ENCODE peak calls at places on chromosomes 16 and 17, in five cellular contexts. One of them, this sample, is unnamed.

GRCh38 chr17:69560987-69561441 is 146.5 kb downstream of the MAP2K6 start:
- DNase-seq in suprapubic skin: no peak
- DNase-seq in breast epithelium: no peak
- DNase-seq in SK-N-SH: peak; percentile 36
- DNase-seq in GM12878: no peak
- DNase-seq in this sample: no peak

GRCh38 chr16:69761983-69762842 is at the start of gene WWP2:
- DNase-seq in suprapubic skin: peak; percentile 81
- DNase-seq in breast epithelium: peak; percentile 77
- DNase-seq in SK-N-SH: peak; percentile 93
- DNase-seq in GM12878: peak; percentile 34
- DNase-seq in this sample: peak; percentile 82

GRCh38 chr17:79203016-79203415 is 128.4 kb downstream of the ENGASE start:
- DNase-seq in suprapubic skin: no peak
- DNase-seq in breast epithelium: no peak
- DNase-seq in SK-N-SH: peak; percentile 73
- DNase-seq in GM12878: no peak
- DNase-seq in this sample: no peak

GRCh38 chr17:58986005-58986404 is 120.7 kb downstream of the TRIM37 start:
- DNase-seq in suprapubic skin: no peak
- DNase-seq in breast epithelium: no peak
- DNase-seq in SK-N-SH: no peak
- DNase-seq in GM12878: no peak
- DNase-seq in this sample: no peak

GRCh38 chr17:82859431-82860403 is 19.9 kb upstream of the ZNF750 start:
- DNase-seq in suprapubic skin: peak; percentile 59
- DNase-seq in breast epithelium: no peak
- DNase-seq in SK-N-SH: no peak
- DNase-seq in GM12878: peak; percentile 63
- DNase-seq in this sample: no peak

GRCh38 chr16:81517630-81518438 is 73.2 kb downstream of the CMIP start:
- DNase-seq in suprapubic skin: no peak
- DNase-seq in breast epithelium: peak; percentile 43
- DNase-seq in SK-N-SH: no peak
- DNase-seq in GM12878: no peak
- DNase-seq in this sample: no peak

GRCh38 chr16:46713634-46714033 is 24.2 kb downstream of the ORC6 start:
- DNase-seq in suprapubic skin: no peak
- DNase-seq in breast epithelium: no peak
- DNase-seq in SK-N-SH: no peak
- DNase-seq in GM12878: no peak
- DNase-seq in this sample: no peak

GRCh38 chr16:84144301-84144858 is 597 bp downstream of the HSDL1 start:
- DNase-seq in suprapubic skin: no peak
- DNase-seq in breast epithelium: no peak
- DNase-seq in SK-N-SH: peak; percentile 67
- DNase-seq in GM12878: no peak
- DNase-seq in this sample: peak; percentile 30

GRCh38 chr16:19071811-19072777 is 4.7 kb downstream of the COQ7 start:
- DNase-seq in suprapubic skin: peak; percentile 69
- DNase-seq in breast epithelium: peak; percentile 63
- DNase-seq in SK-N-SH: peak; percentile 58
- DNase-seq in GM12878: no peak
- DNase-seq in this sample: peak; percentile 70

GRCh38 chr17:61874075-61874474 is 10.7 kb upstream of the BRIP1 start:
- DNase-seq in suprapubic skin: no peak
- DNase-seq in breast epithelium: no peak
- DNase-seq in SK-N-SH: no peak
- DNase-seq in GM12878: no peak
- DNase-seq in this sample: no peak

GRCh38 chr17:80999224-81000088 is 7.8 kb downstream of the CHMP6 start:
- DNase-seq in suprapubic skin: peak; percentile 63
- DNase-seq in breast epithelium: no peak
- DNase-seq in SK-N-SH: peak; percentile 41
- DNase-seq in GM12878: no peak
- DNase-seq in this sample: no peak

GRCh38 chr17:27690882-27691281 is 59.9 kb downstream of the LGALS9 start:
- DNase-seq in suprapubic skin: no peak
- DNase-seq in breast epithelium: no peak
- DNase-seq in SK-N-SH: no peak
- DNase-seq in GM12878: no peak
- DNase-seq in this sample: no peak

GRCh38 chr16:47986031-47986430 is 169.8 kb downstream of the ABCC12 start:
- DNase-seq in suprapubic skin: no peak
- DNase-seq in breast epithelium: no peak
- DNase-seq in SK-N-SH: no peak
- DNase-seq in GM12878: no peak
- DNase-seq in this sample: no peak

GRCh38 chr17:34581446-34582184 is 2.2 kb downstream of the TMEM132E start:
- DNase-seq in suprapubic skin: no peak
- DNase-seq in breast epithelium: peak; percentile 37
- DNase-seq in SK-N-SH: peak; percentile 70
- DNase-seq in GM12878: no peak
- DNase-seq in this sample: no peak

GRCh38 chr17:12624221-12624620 is 41.5 kb upstream of the MYOCD start:
- DNase-seq in suprapubic skin: no peak
- DNase-seq in breast epithelium: no peak
- DNase-seq in SK-N-SH: no peak
- DNase-seq in GM12878: no peak
- DNase-seq in this sample: no peak

GRCh38 chr17:58344791-58345157 is 7.2 kb downstream of the SUPT4H1 start:
- DNase-seq in suprapubic skin: no peak
- DNase-seq in breast epithelium: no peak
- DNase-seq in SK-N-SH: no peak
- DNase-seq in GM12878: peak; percentile 62
- DNase-seq in this sample: no peak

GRCh38 chr17:15263206-15263579 is 1.9 kb downstream of the PMP22 start:
- DNase-seq in suprapubic skin: peak; percentile 96
- DNase-seq in breast epithelium: peak; percentile 76
- DNase-seq in SK-N-SH: peak; percentile 72
- DNase-seq in GM12878: no peak
- DNase-seq in this sample: peak; percentile 54

GRCh38 chr16:11423315-11424117 is 78.3 kb downstream of the RMI2 start:
- DNase-seq in suprapubic skin: no peak
- DNase-seq in breast epithelium: no peak
- DNase-seq in SK-N-SH: no peak
- DNase-seq in GM12878: peak; percentile 39
- DNase-seq in this sample: no peak

GRCh38 chr17:62986549-62986948 is 20.5 kb downstream of the TANC2 start:
- DNase-seq in suprapubic skin: no peak
- DNase-seq in breast epithelium: no peak
- DNase-seq in SK-N-SH: no peak
- DNase-seq in GM12878: no peak
- DNase-seq in this sample: no peak

GRCh38 chr17:42153919-42154491 is 784 bp downstream of the RAB5C start:
- DNase-seq in suprapubic skin: no peak
- DNase-seq in breast epithelium: no peak
- DNase-seq in SK-N-SH: no peak
- DNase-seq in GM12878: no peak
- DNase-seq in this sample: no peak

GRCh38 chr17:73719588-73720071 is 75.4 kb upstream of the SDK2 start:
- DNase-seq in suprapubic skin: no peak
- DNase-seq in breast epithelium: no peak
- DNase-seq in SK-N-SH: peak; percentile 96
- DNase-seq in GM12878: no peak
- DNase-seq in this sample: no peak

GRCh38 chr16:85173077-85173980 is 61.1 kb upstream of the CIBAR2 start:
- DNase-seq in suprapubic skin: no peak
- DNase-seq in breast epithelium: no peak
- DNase-seq in SK-N-SH: peak; percentile 87
- DNase-seq in GM12878: no peak
- DNase-seq in this sample: no peak

GRCh38 chr17:57559226-57559625 is 185.9 kb downstream of the CCDC182 start:
- DNase-seq in suprapubic skin: no peak
- DNase-seq in breast epithelium: no peak
- DNase-seq in SK-N-SH: no peak
- DNase-seq in GM12878: no peak
- DNase-seq in this sample: no peak

GRCh38 chr17:82267575-82268379 is 5.7 kb downstream of the CSNK1D start:
- DNase-seq in suprapubic skin: peak; percentile 95
- DNase-seq in breast epithelium: peak; percentile 88
- DNase-seq in SK-N-SH: peak; percentile 66
- DNase-seq in GM12878: no peak
- DNase-seq in this sample: peak; percentile 90

GRCh38 chr17:48542956-48543853 is 1.7 kb downstream of the HOXB2 start:
- DNase-seq in suprapubic skin: no peak
- DNase-seq in breast epithelium: peak; percentile 63
- DNase-seq in SK-N-SH: peak; percentile 66
- DNase-seq in GM12878: no peak
- DNase-seq in this sample: no peak

GRCh38 chr17:40358323-40359038 is 6.1 kb downstream of the GJD3 start:
- DNase-seq in suprapubic skin: peak; percentile 92
- DNase-seq in breast epithelium: peak; percentile 91
- DNase-seq in SK-N-SH: peak; percentile 92
- DNase-seq in GM12878: no peak
- DNase-seq in this sample: peak; percentile 94
- TF ChIP-seq POLR2AphosphoS5 in suprapubic skin: peak; percentile 18
- TF ChIP-seq POLR2AphosphoS5 in breast epithelium: peak; percentile 57
- TF ChIP-seq POLR2AphosphoS5 in SK-N-SH: no peak
- TF ChIP-seq POLR2AphosphoS5 in GM12878: no peak
- TF ChIP-seq POLR2AphosphoS5 in this sample: no peak

GRCh38 chr17:53543363-53543927 is 279.3 kb upstream of the KIF2B start:
- DNase-seq in suprapubic skin: no peak
- DNase-seq in breast epithelium: no peak
- DNase-seq in SK-N-SH: peak; percentile 30
- DNase-seq in GM12878: no peak
- DNase-seq in this sample: no peak

DNA sequence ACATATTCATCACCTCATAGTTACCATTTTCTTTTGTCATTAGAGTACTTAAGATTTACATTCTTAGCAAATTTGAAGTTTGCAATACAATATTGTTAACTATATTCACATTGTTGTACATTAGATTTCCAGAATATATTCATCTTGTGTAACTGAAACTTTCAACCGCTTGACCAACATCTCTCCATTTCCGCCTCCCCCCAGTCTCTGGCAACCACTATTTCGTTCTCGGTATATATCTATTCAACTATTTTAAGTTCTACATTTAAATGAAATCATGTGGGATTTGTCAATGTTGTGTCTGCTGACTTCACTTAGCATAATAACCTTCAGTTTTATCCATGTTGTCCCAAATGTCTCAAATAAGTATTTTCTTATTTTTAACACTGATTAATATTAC is 274.5 kb upstream of the KIF2B start:
- DNase-seq in suprapubic skin: no peak
- DNase-seq in breast epithelium: no peak
- DNase-seq in SK-N-SH: no peak
- DNase-seq in GM12878: no peak
- DNase-seq in this sample: no peak
- H3K9me3 ChIP-seq in suprapubic skin: no peaks in the 10 kb centered on the region
- H3K9me3 ChIP-seq in breast epithelium: no peaks in the 10 kb centered on the region
- H3K9me3 ChIP-seq in SK-N-SH: no peaks in the 10 kb centered on the region
- H3K9me3 ChIP-seq in GM12878: no peaks in the 10 kb centered on the region
- H3K9me3 ChIP-seq in this sample: no peaks in the 10 kb centered on the region

DNA sequence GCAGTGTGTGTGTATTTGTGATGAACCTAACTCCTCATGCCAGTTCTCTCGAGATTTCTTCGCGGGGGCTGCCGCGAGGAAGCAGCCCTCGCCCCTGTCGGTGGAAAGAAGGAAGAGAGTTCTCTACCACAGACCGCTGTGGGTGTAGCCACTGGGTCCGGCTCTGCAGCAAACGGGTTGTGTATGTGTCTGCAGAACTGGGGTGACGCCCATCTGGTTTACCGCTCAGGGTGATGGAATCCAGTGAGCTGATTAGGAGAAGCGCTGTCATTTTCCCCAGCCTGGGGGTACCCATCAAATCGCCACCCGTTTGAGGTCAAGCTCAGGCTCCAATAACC is 7.7 kb downstream of the CORO6 start:
- DNase-seq in suprapubic skin: peak; percentile 80
- DNase-seq in breast epithelium: no peak
- DNase-seq in SK-N-SH: peak; percentile 36
- DNase-seq in GM12878: no peak
- DNase-seq in this sample: no peak
- H3K27ac ChIP-seq in suprapubic skin: peak overlapping the region; percentile 28
- H3K27ac ChIP-seq in breast epithelium: no peak overlapping the region
- H3K27ac ChIP-seq in SK-N-SH: no peak overlapping the region
- H3K27ac ChIP-seq in GM12878: no peak overlapping the region
- H3K27ac ChIP-seq in this sample: peak overlapping the region; percentile 58

DNA sequence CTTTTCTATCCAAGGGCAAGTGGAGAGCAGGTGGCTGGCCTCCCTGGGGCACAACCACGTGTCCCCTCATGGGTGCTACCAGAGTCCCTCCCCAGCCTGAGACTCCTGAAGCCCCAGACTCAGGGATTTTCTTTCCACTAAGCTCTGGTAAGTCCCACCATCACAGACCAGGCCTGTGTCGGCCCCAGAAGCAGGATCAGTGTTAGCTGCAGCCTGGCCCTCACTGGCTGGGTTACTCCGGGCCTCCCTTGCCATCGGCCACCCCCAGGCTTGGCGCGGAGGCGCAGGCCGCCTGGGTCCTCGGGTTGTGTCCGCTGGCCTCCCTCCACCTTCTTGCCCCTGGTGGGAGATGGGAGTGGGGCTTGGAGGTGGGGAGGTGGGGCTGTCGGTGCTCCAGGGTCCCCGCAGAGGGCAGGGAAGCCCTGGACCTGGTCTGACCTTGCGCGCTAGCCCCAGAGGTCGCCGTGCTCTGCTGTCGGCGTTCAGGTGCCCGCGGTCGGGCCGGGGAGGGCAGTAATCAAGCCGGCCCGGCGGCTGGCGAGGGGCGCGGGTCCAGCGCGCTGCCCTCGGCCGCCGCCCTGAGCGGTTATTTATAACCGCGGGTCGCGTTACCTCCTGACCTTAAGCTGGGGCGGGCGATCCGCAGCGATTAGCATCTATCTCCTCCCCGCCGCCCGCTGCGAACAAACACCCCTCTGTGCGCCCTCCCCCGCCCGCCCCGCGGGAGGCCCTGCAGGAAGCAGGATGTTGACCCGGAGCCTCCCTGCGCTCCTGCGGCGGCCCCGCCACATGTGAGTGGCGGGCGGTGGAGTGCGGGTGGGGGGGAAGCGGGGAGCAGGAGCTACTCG is 78.1 kb upstream of the TOB1 start:
- DNase-seq in suprapubic skin: peak; percentile 86
- DNase-seq in breast epithelium: peak; percentile 96
- DNase-seq in SK-N-SH: peak; percentile 92
- DNase-seq in GM12878: no peak
- DNase-seq in this sample: peak; percentile 97
- TF ChIP-seq POLR2AphosphoS5 in suprapubic skin: no peak
- TF ChIP-seq POLR2AphosphoS5 in breast epithelium: no peak
- TF ChIP-seq POLR2AphosphoS5 in SK-N-SH: no peak
- TF ChIP-seq POLR2AphosphoS5 in GM12878: no peak
- TF ChIP-seq POLR2AphosphoS5 in this sample: peak; percentile 45